ENCODE peak calls at places on chromosome 2, in four cellular contexts. One of them, this sample, is unnamed.

GRCh38 chr2:184646177-184646576 is 47.8 kb downstream of the ZNF804A start:
- DNase-seq in T-cell: no peak
- DNase-seq in effector CD8-positive, alpha-beta T cell: no peak
- DNase-seq in BE2C: no peak
- DNase-seq in this sample: no peak

GRCh38 chr2:53104263-53104662 is 663.3 kb upstream of the CHAC2 start:
- DNase-seq in T-cell: no peak
- DNase-seq in effector CD8-positive, alpha-beta T cell: no peak
- DNase-seq in BE2C: no peak
- DNase-seq in this sample: no peak

GRCh38 chr2:189698020-189698887 is 23.8 kb downstream of the ANKAR start:
- DNase-seq in T-cell: peak
- DNase-seq in effector CD8-positive, alpha-beta T cell: peak
- DNase-seq in BE2C: peak
- DNase-seq in this sample: no peak

GRCh38 chr2:58428553-58429284 is 187.6 kb upstream of the FANCL start:
- DNase-seq in T-cell: no peak
- DNase-seq in effector CD8-positive, alpha-beta T cell: no peak
- DNase-seq in BE2C: peak
- DNase-seq in this sample: no peak

GRCh38 chr2:144454466-144455287 is 65.2 kb downstream of the ZEB2 start:
- DNase-seq in T-cell: no peak
- DNase-seq in effector CD8-positive, alpha-beta T cell: no peak
- DNase-seq in BE2C: no peak
- DNase-seq in this sample: no peak

GRCh38 chr2:235841863-235842262 is 326.3 kb downstream of the GBX2 start:
- DNase-seq in T-cell: no peak
- DNase-seq in effector CD8-positive, alpha-beta T cell: no peak
- DNase-seq in BE2C: no peak
- DNase-seq in this sample: no peak

GRCh38 chr2:30514861-30515435 is 67.9 kb downstream of the LCLAT1 start:
- DNase-seq in T-cell: no peak
- DNase-seq in effector CD8-positive, alpha-beta T cell: no peak
- DNase-seq in BE2C: no peak
- DNase-seq in this sample: no peak

GRCh38 chr2:36392854-36393253 is 37.3 kb downstream of the CRIM1 start:
- DNase-seq in T-cell: no peak
- DNase-seq in effector CD8-positive, alpha-beta T cell: no peak
- DNase-seq in BE2C: no peak
- DNase-seq in this sample: no peak

GRCh38 chr2:222038086-222038802 is 260.6 kb downstream of the PAX3 start:
- DNase-seq in T-cell: no peak
- DNase-seq in effector CD8-positive, alpha-beta T cell: no peak
- DNase-seq in BE2C: no peak
- DNase-seq in this sample: no peak

GRCh38 chr2:24491626-24492282 is 700 bp downstream of the NCOA1 start:
- DNase-seq in T-cell: peak
- DNase-seq in effector CD8-positive, alpha-beta T cell: peak
- DNase-seq in BE2C: peak
- DNase-seq in this sample: no peak

GRCh38 chr2:17620841-17621240 is 80.3 kb downstream of the VSNL1 start:
- DNase-seq in T-cell: no peak
- DNase-seq in effector CD8-positive, alpha-beta T cell: no peak
- DNase-seq in BE2C: no peak
- DNase-seq in this sample: no peak

GRCh38 chr2:165778653-165779451 is 15.2 kb downstream of the GALNT3 start:
- DNase-seq in T-cell: no peak
- DNase-seq in effector CD8-positive, alpha-beta T cell: no peak
- DNase-seq in BE2C: peak
- DNase-seq in this sample: no peak

GRCh38 chr2:234258562-234259141 is 208.2 kb downstream of the SPP2 start:
- DNase-seq in T-cell: no peak
- DNase-seq in effector CD8-positive, alpha-beta T cell: no peak
- DNase-seq in BE2C: no peak
- DNase-seq in this sample: no peak

GRCh38 chr2:20050104-20050711 is 1.2 kb downstream of the LAPTM4A start:
- DNase-seq in T-cell: peak
- DNase-seq in effector CD8-positive, alpha-beta T cell: no peak
- DNase-seq in BE2C: no peak
- DNase-seq in this sample: peak

GRCh38 chr2:4653989-4654388 is 950.6 kb downstream of the DCDC2C start:
- DNase-seq in T-cell: no peak
- DNase-seq in effector CD8-positive, alpha-beta T cell: no peak
- DNase-seq in BE2C: no peak
- DNase-seq in this sample: no peak

GRCh38 chr2:28976584-28976983 is 4.5 kb upstream of the TOGARAM2 start:
- DNase-seq in T-cell: no peak
- DNase-seq in effector CD8-positive, alpha-beta T cell: no peak
- DNase-seq in BE2C: no peak
- DNase-seq in this sample: no peak

GRCh38 chr2:209553913-209554312 is 130.1 kb downstream of the MAP2 start:
- DNase-seq in T-cell: no peak
- DNase-seq in effector CD8-positive, alpha-beta T cell: no peak
- DNase-seq in BE2C: no peak
- DNase-seq in this sample: no peak

GRCh38 chr2:13714466-13714865 is 918.1 kb upstream of the LRATD1 start:
- DNase-seq in T-cell: no peak
- DNase-seq in effector CD8-positive, alpha-beta T cell: no peak
- DNase-seq in BE2C: no peak
- DNase-seq in this sample: no peak

GRCh38 chr2:66789741-66790140 is 354.8 kb downstream of the MEIS1 start:
- DNase-seq in T-cell: no peak
- DNase-seq in effector CD8-positive, alpha-beta T cell: no peak
- DNase-seq in BE2C: no peak
- DNase-seq in this sample: no peak

GRCh38 chr2:236760246-236760645 is 190.6 kb downstream of the ACKR3 start:
- DNase-seq in T-cell: no peak
- DNase-seq in effector CD8-positive, alpha-beta T cell: no peak
- DNase-seq in BE2C: no peak
- DNase-seq in this sample: no peak